ENCODE peak calls at places on chromosomes 7 and 10, in ten cellular contexts. V, B, U, X, L, M, F, R, C and Z are unnamed samples.

GRCh38 chr10:74388801-74389200 is 237.8 kb downstream of the ADK start:
- DNase-seq in C (no peak), U (no peak), B (no peak), F (no peak), M (no peak), R (no peak), L (peak), V (no peak), X (no peak), Z (no peak)

GRCh38 chr7:2527505-2528464 is 8.2 kb downstream of the LFNG start:
- DNase-seq in B (peak), C (peak), V (no peak), F (no peak), R (peak), X (no peak), M (no peak), U (no peak), L (peak), Z (no peak)

GRCh38 chr10:703118-703517 is 13.7 kb upstream of the DIP2C start:
- DNase-seq in U (no peak), R (no peak), B (no peak), C (no peak), V (no peak), M (no peak), L (no peak), F (no peak), X (no peak), Z (no peak)

GRCh38 chr10:122469848-122470247 is 8.5 kb downstream of the HTRA1 start:
- DNase-seq in U (no peak), L (no peak), B (no peak), V (no peak), X (no peak), F (no peak), R (no peak), M (no peak), C (no peak), Z (no peak)

GRCh38 chr7:131555565-131556054 is 818 bp downstream of the PODXL start:
- DNase-seq in M (no peak), V (no peak), B (no peak), L (peak), C (no peak), R (no peak), U (peak), X (no peak), F (no peak), Z (no peak)

GRCh38 chr10:17292375-17292774 is 64.3 kb downstream of the VIM start:
- DNase-seq in X (no peak), M (no peak), V (no peak), L (no peak), F (no peak), B (no peak), U (no peak), R (no peak), C (no peak), Z (no peak)

GRCh38 chr7:131071786-131072504 is 255.7 kb upstream of the MKLN1 start:
- DNase-seq in V (no peak), C (peak), M (no peak), X (no peak), R (no peak), F (no peak), U (no peak), L (peak), B (peak), Z (peak)

GRCh38 chr10:90857635-90858488 is at the start of gene HTR7:
- DNase-seq in C (peak), R (peak), V (peak), X (peak), F (no peak), M (peak), L (peak), B (peak), U (peak), Z (peak)

GRCh38 chr7:2037301-2037804 is 195.4 kb downstream of the MAD1L1 start:
- DNase-seq in U (peak), B (no peak), F (no peak), C (no peak), R (no peak), L (no peak), X (no peak), V (peak), M (no peak), Z (no peak)

GRCh38 chr10:97462309-97462708 is 16.3 kb downstream of the ZDHHC16 start:
- DNase-seq in F (no peak), R (no peak), V (no peak), X (no peak), L (no peak), U (no peak), B (no peak), C (no peak), M (no peak), Z (no peak)

GRCh38 chr10:97335188-97335619 is 675 bp upstream of the FRAT2 start:
- DNase-seq in X (no peak), F (no peak), C (no peak), U (no peak), L (no peak), V (peak), R (no peak), B (no peak), M (no peak), Z (peak)

GRCh38 chr7:97480700-97481410 is 251.0 kb upstream of the TAC1 start:
- DNase-seq in C (no peak), R (no peak), U (no peak), F (no peak), M (no peak), L (no peak), B (no peak), X (no peak), V (no peak), Z (peak)

GRCh38 chr10:123135415-123136141 is at the start of gene HMX3:
- DNase-seq in B (peak), R (no peak), U (no peak), L (no peak), X (peak), M (peak), C (peak), V (peak), F (no peak), Z (peak)

GRCh38 chr10:71320592-71320991 is 1.5 kb downstream of the SLC29A3 start:
- DNase-seq in V (no peak), F (no peak), U (no peak), R (no peak), B (no peak), L (no peak), M (no peak), C (no peak), X (no peak), Z (no peak)